ENCODE peak calls at places on chromosomes 7 and 10, in seven cellular contexts. E is cardiac muscle cell; C is NCI-H748 treated with DMSO at 0.1 percent for 48 hours; S is uterus; I is thoracic aorta; V is mammary epithelial cell; W is naive thymus-derived CD4-positive, alpha-beta T cell. O is an unnamed sample.

GRCh38 chr7:91033574-91033973 is 230.7 kb upstream of the FZD1 start:
- DNase-seq in E (no peak), C (peak; percentile 29), S (no peak), I (no peak), V (no peak), W (no peak), O (peak; percentile 49)

GRCh38 chr10:90738885-90739284 is 119.0 kb downstream of the HTR7 start:
- DNase-seq in E (peak; percentile 50), C (no peak), S (no peak), I (no peak), V (no peak), W (no peak), O (no peak)

GRCh38 chr10:75493464-75493863 is 62.0 kb downstream of the LRMDA start:
- DNase-seq in E (no peak), C (no peak), S (no peak), I (no peak), V (no peak), W (no peak), O (no peak)

GRCh38 chr7:70432567-70433001 is 699.4 kb upstream of the GALNT17 start:
- DNase-seq in E (no peak), C (peak; percentile 75), S (no peak), I (no peak), V (no peak), W (no peak), O (peak; percentile 100)

GRCh38 chr10:110852897-110853296 is 18.8 kb upstream of the PDCD4 start:
- DNase-seq in E (no peak), C (no peak), S (no peak), I (no peak), V (peak; percentile 48), W (no peak), O (no peak)

GRCh38 chr7:11343818-11344413 is 370.2 kb downstream of the PHF14 start:
- DNase-seq in E (peak; percentile 58), C (peak; percentile 77), S (no peak), I (no peak), V (peak; percentile 28), W (peak; percentile 31), O (peak; percentile 57)

GRCh38 chr7:137870684-137871083 is 23.9 kb upstream of the DGKI start:
- DNase-seq in E (no peak), C (no peak), S (no peak), I (no peak), V (no peak), W (no peak), O (no peak)

GRCh38 chr10:131810036-131810804 is 90.6 kb upstream of the PPP2R2D start:
- DNase-seq in E (no peak), C (no peak), S (no peak), I (no peak), V (no peak), W (no peak), O (no peak)

GRCh38 chr7:132480534-132480933 is 95.7 kb downstream of the PLXNA4 start:
- DNase-seq in E (no peak), C (no peak), S (peak; percentile 70), I (no peak), V (no peak), W (no peak), O (no peak)

GRCh38 chr10:61733358-61733940 is 70.7 kb downstream of the CABCOCO1 start:
- DNase-seq in E (peak; percentile 73), C (peak; percentile 6), S (peak; percentile 14), I (no peak), V (peak; percentile 19), W (no peak), O (peak; percentile 34)

GRCh38 chr10:114957122-114957521 is 19.1 kb downstream of the TRUB1 start:
- DNase-seq in E (no peak), C (no peak), S (no peak), I (no peak), V (no peak), W (no peak), O (no peak)

GRCh38 chr10:27223964-27224363 is 16.6 kb downstream of the ACBD5 start:
- DNase-seq in E (peak; percentile 62), C (no peak), S (no peak), I (no peak), V (peak; percentile 5), W (peak; percentile 43), O (peak; percentile 4)

GRCh38 chr7:116464375-116464774 is 35.2 kb upstream of the CAV2 start:
- DNase-seq in E (no peak), C (no peak), S (no peak), I (no peak), V (no peak), W (no peak), O (no peak)

GRCh38 chr7:130667593-130668257 is 823 bp downstream of the COPG2 start:
- DNase-seq in E (peak; percentile 10), C (no peak), S (no peak), I (no peak), V (no peak), W (peak; percentile 4), O (peak; percentile 32)

GRCh38 chr7:74525881-74526280 is 72.2 kb downstream of the GTF2IRD1 start:
- DNase-seq in E (no peak), C (peak; percentile 61), S (no peak), I (no peak), V (peak; percentile 93), W (no peak), O (peak; percentile 4)

GRCh38 chr7:105773030-105773460 is 103.4 kb downstream of the ATXN7L1 start:
- DNase-seq in E (no peak), C (peak; percentile 2), S (no peak), I (no peak), V (no peak), W (no peak), O (no peak)

GRCh38 chr10:42983595-42983990 is 93.3 kb upstream of the RET start:
- DNase-seq in E (no peak), C (no peak), S (no peak), I (no peak), V (no peak), W (no peak), O (no peak)

GRCh38 chr7:69781412-69781846 is 183.2 kb downstream of the AUTS2 start:
- DNase-seq in E (peak; percentile 69), C (no peak), S (peak; percentile 23), I (no peak), V (no peak), W (no peak), O (no peak)

GRCh38 chr10:108970016-108970415 is 953.3 kb downstream of the XPNPEP1 start:
- DNase-seq in E (peak; percentile 2), C (no peak), S (no peak), I (no peak), V (no peak), W (no peak), O (no peak)

GRCh38 chr10:94292448-94293118 is 70.2 kb downstream of the NOC3L start:
- DNase-seq in E (peak; percentile 87), C (no peak), S (peak; percentile 28), I (no peak), V (peak; percentile 32), W (no peak), O (peak; percentile 6)

GRCh38 chr10:130138479-130138866 is 2.3 kb downstream of the GLRX3 start:
- DNase-seq in E (peak; percentile 21), C (peak; percentile 46), S (no peak), I (no peak), V (peak; percentile 96), W (no peak), O (no peak)

GRCh38 chr10:87546221-87546620 is 41.5 kb downstream of the MINPP1 start:
- DNase-seq in E (peak; percentile 51), C (no peak), S (no peak), I (no peak), V (no peak), W (no peak), O (no peak)

GRCh38 chr10:69439813-69440506 is 11.3 kb upstream of the TSPAN15 start:
- DNase-seq in E (peak; percentile 87), C (no peak), S (no peak), I (no peak), V (peak; percentile 53), W (no peak), O (no peak)

GRCh38 chr7:75977741-75978140 is 16.7 kb downstream of the TMEM120A start:
- DNase-seq in E (peak; percentile 86), C (no peak), S (peak; percentile 74), I (no peak), V (no peak), W (no peak), O (peak; percentile 62)